ENCODE peak calls at places on chromosome 14, in eight cellular contexts. J is stomach; H is G401; B is hippocampal formation; S is stimulated activated CD8-positive, alpha-beta memory T cell treated with anti-CD3 and anti-CD28 coated beads, Interleukin-12 subunit alpha, Interleukin-12 subunit beta, amount 100 ng/mL, for 4 hours; X is HFFc6; G is activated CD8-positive, alpha-beta memory T cell treated with anti-CD3 and anti-CD28 coated beads for 48 hours; W is OCI-M1. F is an unnamed sample.

GRCh38 chr14:80587096-80587724 is 354.3 kb downstream of the CEP128 start:
- DNase-seq in J (no peak), H (peak), B (peak), S (no peak), X (peak), G (no peak), W (peak), F (no peak)

GRCh38 chr14:93100570-93100969 is 15.2 kb downstream of the ITPK1 start:
- DNase-seq in J (no peak), H (no peak), B (no peak), S (no peak), X (no peak), G (no peak), W (no peak), F (no peak)

GRCh38 chr14:31834616-31835015 is 242.5 kb upstream of the ARHGAP5 start:
- DNase-seq in J (no peak), H (no peak), B (no peak), S (no peak), X (peak), G (no peak), W (no peak), F (no peak)

GRCh38 chr14:74855021-74855420 is 20.9 kb downstream of the PROX2 start:
- DNase-seq in J (no peak), H (no peak), B (no peak), S (no peak), X (no peak), G (no peak), W (no peak), F (no peak)

GRCh38 chr14:23013056-23014054 is 3.4 kb upstream of the C14orf93 start:
- DNase-seq in J (no peak), H (no peak), B (no peak), S (no peak), X (no peak), G (no peak), W (no peak), F (no peak)

GRCh38 chr14:64844272-64844671 is 35.4 kb downstream of the SPTB start:
- DNase-seq in J (no peak), H (no peak), B (no peak), S (no peak), X (no peak), G (no peak), W (peak), F (no peak)

GRCh38 chr14:73610692-73611091 is 1.6 kb upstream of the ACOT6 start:
- DNase-seq in J (no peak), H (no peak), B (no peak), S (no peak), X (no peak), G (no peak), W (no peak), F (no peak)

GRCh38 chr14:42391146-42391821 is 784.6 kb downstream of the LRFN5 start:
- DNase-seq in J (no peak), H (no peak), B (peak), S (no peak), X (no peak), G (no peak), W (no peak), F (no peak)

GRCh38 chr14:73740921-73741326 is 26.7 kb upstream of the PNMA1 start:
- DNase-seq in J (peak), H (no peak), B (no peak), S (no peak), X (no peak), G (no peak), W (no peak), F (no peak)

GRCh38 chr14:94548999-94549985 is 11.9 kb upstream of the SERPINA4 start:
- DNase-seq in J (peak), H (peak), B (no peak), S (peak), X (no peak), G (peak), W (peak), F (peak)

GRCh38 chr14:100522616-100523021 is 64.6 kb downstream of the BEGAIN start:
- DNase-seq in J (no peak), H (no peak), B (no peak), S (no peak), X (no peak), G (no peak), W (no peak), F (no peak)

GRCh38 chr14:45253754-45254300 is 825 bp upstream of the MIS18BP1 start:
- DNase-seq in J (no peak), H (no peak), B (no peak), S (no peak), X (no peak), G (no peak), W (peak), F (no peak)

GRCh38 chr14:24063263-24063836 is 8.0 kb upstream of the CPNE6 start:
- DNase-seq in J (no peak), H (no peak), B (no peak), S (no peak), X (no peak), G (no peak), W (no peak), F (no peak)

GRCh38 chr14:106346084-106346483 is 819.7 kb downstream of the TMEM121 start:
- DNase-seq in J (no peak), H (no peak), B (no peak), S (no peak), X (no peak), G (no peak), W (no peak), F (no peak)